ENCODE peak calls at places on chromosomes 6 and 20, in seven cellular contexts. M is sigmoid colon, I is hepatocyte, R is AG09309, S is psoas muscle, A is OCI-LY7, V is breast epithelium. P is an unnamed sample.

GRCh38 chr20:444862-445426 is 17.4 kb downstream of the TBC1D20 start:
- DNase-seq in A (no peak), S (no peak), I (no peak), R (no peak), M (no peak), V (no peak), P (no peak)

GRCh38 chr6:153231048-153231635 is 100.1 kb upstream of the RGS17 start:
- DNase-seq in S (peak), I (peak), A (peak), M (no peak), R (no peak), V (no peak), P (no peak)

GRCh38 chr6:46882622-46883021 is 39.1 kb downstream of the ADGRF5 start:
- DNase-seq in M (no peak), R (no peak), S (no peak), I (no peak), A (no peak), V (no peak), P (no peak)

GRCh38 chr6:80173411-80173810 is 66.9 kb downstream of the BCKDHB start:
- DNase-seq in A (no peak), S (no peak), V (no peak), R (no peak), M (no peak), I (no peak), P (no peak)

GRCh38 chr20:57760698-57761412 is 51.0 kb upstream of the PMEPA1 start:
- DNase-seq in S (no peak), M (peak), R (no peak), I (no peak), A (peak), V (no peak), P (no peak)

GRCh38 chr6:170212956-170213636 is 77.8 kb downstream of the DLL1 start:
- DNase-seq in V (no peak), R (no peak), S (no peak), I (no peak), A (no peak), M (peak), P (no peak)

GRCh38 chr6:38570750-38571149 is 69.0 kb downstream of the BTBD9 start:
- DNase-seq in V (no peak), I (peak), S (no peak), A (peak), R (no peak), M (no peak), P (no peak)

GRCh38 chr6:167849846-167850459 is 23.2 kb downstream of the AFDN start:
- DNase-seq in R (no peak), V (no peak), S (no peak), I (peak), M (no peak), A (no peak), P (no peak)

GRCh38 chr6:97850458-97851218 is 567.6 kb upstream of the MMS22L start:
- DNase-seq in M (no peak), R (no peak), I (peak), V (no peak), A (no peak), S (no peak), P (no peak)

GRCh38 chr6:87714093-87714809 is 12.2 kb upstream of the AKIRIN2 start:
- DNase-seq in R (no peak), I (no peak), S (no peak), A (peak), V (no peak), M (no peak), P (no peak)

GRCh38 chr20:41268917-41269652 is 48.4 kb downstream of the ZHX3 start:
- DNase-seq in R (no peak), V (no peak), I (no peak), M (no peak), S (no peak), A (no peak), P (no peak)

GRCh38 chr6:138271451-138271850 is 53.2 kb upstream of the PBOV1 start:
- DNase-seq in A (no peak), V (no peak), R (no peak), S (no peak), I (no peak), M (no peak), P (no peak)

GRCh38 chr6:119881416-119881815 is 531.9 kb upstream of the MAN1A1 start:
- DNase-seq in M (no peak), R (no peak), A (no peak), I (no peak), V (no peak), S (no peak), P (no peak)

GRCh38 chr6:47836046-47836445 is 54.2 kb downstream of the OPN5 start:
- DNase-seq in I (no peak), M (no peak), S (no peak), A (no peak), V (no peak), R (no peak), P (no peak)

GRCh38 chr20:3739926-3740599 is 7.6 kb downstream of the HSPA12B start:
- DNase-seq in R (no peak), S (no peak), I (peak), V (no peak), A (no peak), M (no peak), P (no peak)

GRCh38 chr6:61606500-61606899 is 679.5 kb downstream of the KHDRBS2 start:
- DNase-seq in V (no peak), A (no peak), I (no peak), S (no peak), R (no peak), M (no peak), P (no peak)

GRCh38 chr6:75130784-75131183 is 75.1 kb downstream of the COL12A1 start:
- DNase-seq in S (no peak), M (no peak), A (no peak), I (no peak), V (no peak), R (peak), P (no peak)

GRCh38 chr20:29876911-29877285 is 1380.6 kb upstream of the DEFB115 start:
- DNase-seq in S (no peak), I (no peak), A (no peak), R (no peak), V (peak), M (no peak), P (no peak)

GRCh38 chr20:56515657-56516381 is 8.7 kb upstream of the FAM209A start:
- DNase-seq in A (no peak), S (no peak), M (no peak), V (no peak), R (no peak), I (no peak), P (no peak)

DNA sequence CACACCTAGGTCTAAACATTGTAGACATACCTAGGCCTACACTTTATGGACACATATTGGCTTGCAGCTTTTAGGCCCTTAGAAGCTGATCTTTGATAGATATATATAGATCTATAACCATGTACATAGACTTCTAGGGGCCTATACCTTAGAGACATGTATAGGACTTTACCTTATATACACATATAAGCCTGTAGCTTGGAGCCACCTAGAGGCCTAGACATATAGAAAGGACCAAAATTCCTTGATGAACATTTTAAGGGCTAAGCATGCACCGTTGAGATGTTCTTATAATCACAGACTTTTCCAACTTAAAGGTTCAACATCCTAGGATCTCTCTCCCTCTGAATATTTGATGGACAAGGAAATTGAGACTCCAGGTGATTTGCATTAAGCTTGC is 371.7 kb upstream of the SASH1 start:
- DNase-seq in I (no peak), V (no peak), M (no peak), A (peak), R (no peak), S (no peak), P (no peak)
- TF ChIP-seq CTCF in I (peak), V (no peak), M (no peak), A (peak), R (peak), S (no peak), P (peak)

GRCh38 chr6:20875369-20875963 is 341.2 kb downstream of the CDKAL1 start:
- DNase-seq in R (no peak), A (no peak), I (peak), S (no peak), V (no peak), M (no peak), P (no peak)
- TF ChIP-seq CTCF in R (peak), A (peak), I (peak), S (peak), V (no peak), M (peak), P (peak)

GRCh38 chr6:126339796-126340750 is at the start of gene CENPW:
- DNase-seq in V (peak), A (peak), I (peak), M (peak), S (peak), R (peak), P (peak)
- TF ChIP-seq CTCF in V (no peak), A (peak), I (no peak), M (no peak), S (no peak), R (no peak), P (no peak)

GRCh38 chr20:47681977-47682812 is 103.1 kb downstream of the SULF2 start:
- DNase-seq in V (no peak), M (peak), I (peak), R (peak), S (peak), A (no peak), P (no peak)
- TF ChIP-seq CTCF in V (no peak), M (no peak), I (no peak), R (no peak), S (no peak), A (no peak), P (no peak)

GRCh38 chr20:23048283-23049200 is 930 bp downstream of the THBD start:
- DNase-seq in A (no peak), S (peak), M (peak), V (peak), I (peak), R (no peak), P (no peak)

GRCh38 chr20:23052904-23053303 is 3.4 kb upstream of the THBD start:
- DNase-seq in M (no peak), R (no peak), A (no peak), V (no peak), S (no peak), I (no peak), P (no peak)

GRCh38 chr20:23049933-23050838 is 714 bp upstream of the THBD start:
- DNase-seq in I (peak), S (peak), V (peak), A (no peak), R (no peak), M (peak), P (no peak)

GRCh38 chr20:23049201-23049932 is at the start of gene THBD:
- DNase-seq in R (no peak), A (no peak), I (peak), V (peak), S (peak), M (peak), P (no peak)

DNA sequence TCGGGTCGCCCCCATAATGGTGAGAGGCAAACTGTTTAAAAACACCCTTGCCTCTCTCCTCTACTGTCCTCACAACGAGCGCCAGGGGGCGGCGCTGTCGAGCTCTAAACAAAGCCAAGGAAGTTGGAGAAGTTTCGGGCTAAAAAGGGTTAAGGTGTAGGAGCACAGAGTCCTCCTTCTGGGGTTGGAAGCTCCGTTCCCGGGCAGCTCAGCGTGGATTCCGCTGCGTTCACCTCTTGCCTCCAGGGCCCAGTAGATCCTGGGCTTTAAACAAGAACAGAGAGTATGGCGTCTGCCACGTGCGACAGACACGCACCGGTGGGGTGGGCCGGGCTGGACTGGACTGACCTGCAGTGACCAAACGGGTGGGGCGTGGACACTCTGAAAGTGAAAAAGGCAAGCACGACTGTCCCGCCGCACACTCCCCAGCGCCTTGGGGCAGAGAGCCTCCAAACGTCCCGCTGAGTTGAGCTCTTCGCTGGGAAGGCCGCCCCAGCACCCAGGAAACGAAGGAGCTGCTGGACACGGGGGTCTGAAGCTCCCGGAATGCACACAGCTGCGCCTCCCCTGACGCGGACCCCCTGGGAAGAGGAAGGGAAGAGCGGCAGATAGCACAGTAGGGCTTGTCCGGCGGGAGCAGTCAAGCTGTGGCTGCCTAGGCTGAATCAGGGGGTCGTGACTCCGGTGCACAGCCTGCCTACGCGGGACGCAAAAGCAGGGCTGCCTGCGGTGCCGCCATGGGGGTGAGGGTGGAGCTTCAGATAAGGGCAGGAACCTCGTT is 1.6 kb upstream of the THBD start:
- DNase-seq in V (peak), M (peak), S (peak), I (peak), A (no peak), R (no peak), P (no peak)
- TF ChIP-seq CTCF in V (peak), M (peak), S (peak), I (peak), A (peak), R (peak), P (peak)

DNA sequence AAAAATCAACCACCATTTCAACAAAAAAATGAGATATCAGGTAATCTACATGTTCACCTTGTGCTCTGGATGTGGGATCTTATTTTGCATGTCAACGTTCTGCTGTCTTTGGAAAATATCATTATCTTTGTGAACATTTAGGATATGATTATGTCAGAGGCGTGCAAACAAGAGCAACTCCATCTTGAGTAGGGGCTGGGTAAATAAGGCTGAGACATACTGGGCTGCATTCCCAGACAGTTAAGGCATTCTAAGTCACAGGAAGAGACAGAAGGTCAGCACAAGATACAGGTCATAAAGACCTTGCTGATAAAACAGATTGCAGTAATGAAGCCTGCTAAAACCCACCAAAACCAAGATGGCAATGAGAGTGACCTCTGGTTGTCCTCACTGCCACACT is 28.8 kb upstream of the ZBTB24 start:
- DNase-seq in I (no peak), R (no peak), V (no peak), M (no peak), A (no peak), S (no peak), P (no peak)
- TF ChIP-seq CTCF in I (no peak), R (no peak), V (no peak), M (no peak), A (no peak), S (no peak), P (no peak)